ENCODE peak calls at places on chromosomes 6 and 20, in seven cellular contexts. M, K, C, I, V, L and U are unnamed samples.

GRCh38 chr20:45470262-45470931 is 844 bp downstream of the WFDC2 start:
- DNase-seq in M (no peak), K (peak; percentile 65), C (no peak), I (no peak), V (no peak), L (no peak), U (peak; percentile 51)

GRCh38 chr6:142474446-142475289 is 172.9 kb downstream of the ADGRG6 start:
- DNase-seq in M (peak; percentile 80), K (peak; percentile 23), C (no peak), I (no peak), V (peak; percentile 68), L (peak; percentile 47), U (no peak)

GRCh38 chr6:1170793-1171192 is 141.1 kb upstream of the FOXQ1 start:
- DNase-seq in M (peak; percentile 18), K (peak; percentile 42), C (no peak), I (no peak), V (no peak), L (no peak), U (no peak)

GRCh38 chr20:35368616-35369423 is 43.0 kb downstream of the UQCC1 start:
- DNase-seq in M (no peak), K (no peak), C (no peak), I (peak; percentile 33), V (no peak), L (peak; percentile 8), U (no peak)

GRCh38 chr20:57175397-57176010 is 90.9 kb downstream of the BMP7 start:
- DNase-seq in M (no peak), K (no peak), C (no peak), I (no peak), V (peak; percentile 35), L (no peak), U (no peak)

GRCh38 chr6:162733489-162733888 is 5.7 kb downstream of the PACRG start:
- DNase-seq in M (no peak), K (no peak), C (no peak), I (no peak), V (no peak), L (peak; percentile 23), U (no peak)

GRCh38 chr20:16011519-16011918 is 561.7 kb downstream of the KIF16B start:
- DNase-seq in M (no peak), K (no peak), C (no peak), I (no peak), V (no peak), L (no peak), U (no peak)

GRCh38 chr20:34705008-34705382 is 851 bp downstream of the TP53INP2 start:
- DNase-seq in M (no peak), K (no peak), C (no peak), I (no peak), V (no peak), L (peak; percentile 25), U (no peak)

GRCh38 chr20:603116-603640 is 6.9 kb downstream of the TCF15 start:
- DNase-seq in M (no peak), K (no peak), C (no peak), I (no peak), V (no peak), L (no peak), U (no peak)

GRCh38 chr6:17965397-17965796 is 22.0 kb downstream of the KIF13A start:
- DNase-seq in M (no peak), K (no peak), C (no peak), I (no peak), V (no peak), L (no peak), U (no peak)

GRCh38 chr6:90328004-90328403 is 31.4 kb upstream of the BACH2 start:
- DNase-seq in M (peak; percentile 40), K (no peak), C (no peak), I (no peak), V (peak; percentile 66), L (no peak), U (no peak)

GRCh38 chr6:41085182-41085581 is 12.4 kb downstream of the NFYA start:
- DNase-seq in M (no peak), K (no peak), C (no peak), I (no peak), V (no peak), L (no peak), U (no peak)

GRCh38 chr6:72035966-72036365 is 149.6 kb downstream of the RIMS1 start:
- DNase-seq in M (no peak), K (no peak), C (no peak), I (no peak), V (no peak), L (no peak), U (no peak)

GRCh38 chr20:23889775-23890187 is 10.2 kb upstream of the CST5 start:
- DNase-seq in M (peak; percentile 14), K (peak; percentile 71), C (no peak), I (no peak), V (peak; percentile 71), L (peak; percentile 37), U (no peak)

GRCh38 chr6:129353067-129353466 is 356.9 kb downstream of the ARHGAP18 start:
- DNase-seq in M (no peak), K (peak; percentile 40), C (no peak), I (peak; percentile 56), V (peak; percentile 34), L (no peak), U (no peak)

GRCh38 chr20:17562804-17563305 is 7.0 kb upstream of the DSTN start:
- DNase-seq in M (peak; percentile 84), K (no peak), C (no peak), I (no peak), V (peak; percentile 77), L (no peak), U (no peak)
- H3K27ac ChIP-seq in M (peak overlapping the region; percentile 36), K (peak overlapping the region; percentile 61), C (no peak overlapping the region), I (peak overlapping the region; percentile 54), V (peak overlapping the region; percentile 90), L (no peak overlapping the region), U (no peak overlapping the region)

GRCh38 chr6:16764188-16764950 is 3.1 kb upstream of the ATXN1 start:
- DNase-seq in M (peak; percentile 83), K (no peak), C (no peak), I (no peak), V (peak; percentile 17), L (no peak), U (no peak)
- H3K27ac ChIP-seq in M (no peak overlapping the region), K (no peak overlapping the region), C (no peak overlapping the region), I (peak overlapping the region; percentile 98), V (no peak overlapping the region), L (no peak overlapping the region), U (no peak overlapping the region)

GRCh38 chr20:2206957-2207769 is 88.6 kb upstream of the TGM3 start:
- DNase-seq in M (peak; percentile 18), K (peak; percentile 89), C (peak; percentile 41), I (peak; percentile 59), V (peak; percentile 52), L (no peak), U (peak; percentile 46)
- H3K27ac ChIP-seq in M (no peak overlapping the region), K (no peak overlapping the region), C (no peak overlapping the region), I (no peak overlapping the region), V (no peak overlapping the region), L (no peak overlapping the region), U (no peak overlapping the region)

GRCh38 chr20:36507746-36508145 is 33.6 kb upstream of the MYL9 start:
- DNase-seq in M (no peak), K (no peak), C (no peak), I (no peak), V (no peak), L (no peak), U (no peak)
- H3K27ac ChIP-seq in M (no peak overlapping the region), K (no peak overlapping the region), C (no peak overlapping the region), I (no peak overlapping the region), V (no peak overlapping the region), L (no peak overlapping the region), U (no peak overlapping the region)

GRCh38 chr6:137415127-137415833 is 78.9 kb downstream of the OLIG3 start:
- DNase-seq in M (peak; percentile 76), K (peak; percentile 68), C (peak; percentile 31), I (peak; percentile 38), V (peak; percentile 49), L (peak; percentile 66), U (no peak)
- H3K27ac ChIP-seq in M (peak overlapping the region; percentile 72), K (peak overlapping the region; percentile 7), C (peak overlapping the region; percentile 50), I (peak overlapping the region; percentile 44), V (no peak overlapping the region), L (no peak overlapping the region), U (peak overlapping the region; percentile 77)

DNA sequence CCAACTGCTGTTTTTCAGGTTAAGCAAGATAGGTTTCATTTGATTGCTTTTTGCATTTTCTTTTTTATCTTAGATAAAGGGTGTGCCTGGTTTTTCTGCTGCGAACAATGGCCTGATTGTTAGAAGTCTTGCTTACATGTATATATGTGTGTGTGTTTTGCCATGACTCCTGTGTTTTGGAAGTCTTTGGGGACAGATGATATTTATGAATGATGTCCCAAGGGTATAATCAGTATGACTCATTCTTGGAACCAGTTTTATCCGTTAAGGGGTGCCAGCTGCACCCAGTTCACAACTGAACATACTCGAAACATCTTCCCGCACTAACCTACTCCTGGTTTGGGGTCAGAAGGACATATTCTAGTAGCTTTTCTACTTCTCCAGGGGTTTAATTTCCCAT is 230.1 kb upstream of the SUPT3H start:
- DNase-seq in M (peak; percentile 63), K (no peak), C (no peak), I (no peak), V (peak; percentile 88), L (no peak), U (no peak)
- H3K27ac ChIP-seq in M (no peak overlapping the region), K (peak overlapping the region; percentile 65), C (no peak overlapping the region), I (no peak overlapping the region), V (peak overlapping the region; percentile 70), L (no peak overlapping the region), U (no peak overlapping the region)

DNA sequence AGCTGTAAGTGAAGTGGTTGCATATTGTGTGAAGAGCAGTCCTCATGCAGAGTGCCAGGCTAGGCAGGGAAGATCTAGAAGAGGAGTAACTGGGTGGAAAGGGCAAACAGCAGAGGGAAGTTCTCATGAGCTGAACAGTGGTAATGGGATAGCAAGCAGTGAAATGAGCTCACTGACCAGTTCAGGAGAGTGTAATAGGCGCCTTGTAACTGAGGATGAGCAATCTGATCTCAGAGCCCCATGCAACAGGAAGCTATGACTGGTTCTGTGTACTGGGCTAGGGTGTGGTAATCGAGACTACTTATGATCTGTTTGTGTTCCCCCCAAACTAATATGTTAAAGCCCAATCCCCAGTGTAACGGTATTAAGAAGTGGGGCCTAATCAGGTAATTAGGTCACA is 98.6 kb downstream of the RFX6 start:
- DNase-seq in M (no peak), K (no peak), C (no peak), I (no peak), V (peak; percentile 38), L (no peak), U (no peak)
- H3K27ac ChIP-seq in M (no peak overlapping the region), K (no peak overlapping the region), C (no peak overlapping the region), I (no peak overlapping the region), V (no peak overlapping the region), L (no peak overlapping the region), U (no peak overlapping the region)